ENCODE peak calls at places on chromosomes 16 and 17, in nine cellular contexts. N, Q, D, U, T, B, Y, O and X are unnamed samples. For H3K27me3, the result is how much of the 10 kb centered on the place peaks cover.

GRCh38 chr16:85090873-85091521 is 21.3 kb downstream of the CIBAR2 start:
- DNase-seq in N (no peak), B (no peak), Y (peak), D (no peak), U (no peak), Q (no peak), T (peak), O (no peak), X (no peak)

GRCh38 chr16:22262460-22262859 is 34.7 kb upstream of the POLR3E start:
- DNase-seq in D (no peak), N (no peak), O (no peak), U (no peak), B (no peak), T (no peak), Q (no peak), Y (no peak), X (no peak)

GRCh38 chr17:78272181-78272913 is 40.9 kb downstream of the TMEM235 start:
- DNase-seq in T (peak), U (peak), N (peak), B (peak), Y (peak), O (no peak), Q (no peak), D (peak), X (peak)

GRCh38 chr16:84156342-84156784 is 11.3 kb downstream of the DNAAF1 start:
- DNase-seq in U (no peak), N (no peak), D (no peak), T (no peak), B (no peak), O (no peak), Y (no peak), Q (no peak), X (no peak)

GRCh38 chr17:27551701-27552466 is 79.1 kb upstream of the LGALS9 start:
- DNase-seq in N (no peak), O (no peak), Q (no peak), T (no peak), D (no peak), Y (no peak), B (peak), U (no peak), X (no peak)

GRCh38 chr16:69406780-69407331 is 17.6 kb upstream of the CYB5B start:
- DNase-seq in N (no peak), O (no peak), Q (no peak), T (no peak), B (no peak), D (no peak), Y (no peak), U (no peak), X (no peak)

GRCh38 chr17:44095647-44096496 is 25.3 kb downstream of the G6PC3 start:
- DNase-seq in U (peak), D (peak), T (no peak), Q (peak), B (peak), N (peak), O (no peak), Y (peak), X (peak)

GRCh38 chr16:51243836-51244483 is 92.9 kb upstream of the SALL1 start:
- DNase-seq in O (no peak), Q (no peak), N (no peak), B (peak), D (no peak), T (peak), U (no peak), Y (peak), X (no peak)

GRCh38 chr17:55772086-55772485 is 21.2 kb downstream of the PCTP start:
- DNase-seq in O (no peak), U (no peak), B (no peak), Q (no peak), T (no peak), D (no peak), Y (no peak), N (no peak), X (no peak)

GRCh38 chr16:30173054-30173453 is 10.3 kb upstream of the CORO1A start:
- DNase-seq in T (no peak), B (no peak), Y (no peak), O (no peak), N (no peak), D (no peak), U (no peak), Q (no peak), X (no peak)

GRCh38 chr16:11609474-11610120 is 22.9 kb upstream of the LITAF start:
- DNase-seq in Y (no peak), T (no peak), N (no peak), U (peak), D (no peak), O (no peak), B (no peak), Q (no peak), X (no peak)

GRCh38 chr16:29806641-29807425 is 504 bp downstream of the MAZ start:
- DNase-seq in Y (peak), U (peak), N (peak), O (no peak), B (peak), D (no peak), Q (no peak), T (peak), X (no peak)

GRCh38 chr17:83183951-83184506 is 104.6 kb downstream of the METRNL start:
- DNase-seq in N (peak), B (no peak), U (no peak), T (peak), O (no peak), D (no peak), Q (no peak), Y (no peak), X (no peak)

GRCh38 chr17:73342057-73342522 is 30.3 kb upstream of the CDC42EP4 start:
- DNase-seq in D (peak), B (peak), O (peak), Q (no peak), T (peak), U (peak), Y (peak), N (peak), X (no peak)

GRCh38 chr17:31095239-31096105 is 695 bp downstream of the NF1 start:
- DNase-seq in Q (peak), N (peak), O (peak), T (peak), D (peak), Y (peak), U (peak), B (peak), X (no peak)

GRCh38 chr17:49916854-49917515 is 52.0 kb upstream of the DLX4 start:
- DNase-seq in D (no peak), Q (no peak), O (no peak), N (no peak), Y (no peak), U (no peak), T (no peak), B (no peak), X (no peak)

GRCh38 chr16:66481081-66481942 is 54.2 kb downstream of the BEAN1 start:
- DNase-seq in D (peak), N (no peak), O (no peak), Y (no peak), B (no peak), U (no peak), T (peak), Q (no peak), X (no peak)

GRCh38 chr17:43367588-43368242 is 31.1 kb upstream of the ARL4D start:
- DNase-seq in N (no peak), Q (peak), B (peak), D (no peak), Y (peak), T (no peak), U (peak), O (no peak), X (peak)

GRCh38 chr16:24075929-24076716 is 180.0 kb upstream of the CACNG3 start:
- DNase-seq in B (peak), D (no peak), T (no peak), U (peak), O (no peak), Q (no peak), N (no peak), Y (no peak), X (no peak)

GRCh38 chr16:2420035-2420434 is 9.2 kb upstream of the CCNF start:
- DNase-seq in U (no peak), O (no peak), N (no peak), Y (peak), Q (no peak), T (no peak), B (no peak), D (no peak), X (no peak)

GRCh38 chr16:48420437-48420836 is 35.2 kb upstream of the SIAH1 start:
- DNase-seq in B (no peak), D (no peak), T (no peak), Y (no peak), Q (no peak), O (no peak), N (no peak), U (no peak), X (no peak)

GRCh38 chr16:14249291-14250032 is 178.3 kb downstream of the MRTFB start:
- DNase-seq in Y (peak), B (peak), D (peak), O (no peak), N (no peak), T (peak), Q (peak), U (peak), X (no peak)

GRCh38 chr17:81426676-81427445 is 31.6 kb downstream of the BAHCC1 start:
- DNase-seq in O (no peak), Q (no peak), D (peak), U (no peak), N (no peak), Y (no peak), B (no peak), T (no peak), X (no peak)
- H3K4me3 ChIP-seq in O (peak), Q (no peak), D (no peak), U (no peak), N (no peak), Y (no peak), B (no peak), T (no peak), X (no peak)

GRCh38 chr17:76752006-76752405 is 14.1 kb downstream of the MFSD11 start:
- DNase-seq in T (no peak), U (no peak), N (no peak), O (no peak), Y (no peak), D (no peak), Q (no peak), B (no peak), X (no peak)

GRCh38 chr17:76744747-76745146 is 6.8 kb downstream of the MFSD11 start:
- DNase-seq in B (no peak), N (no peak), T (no peak), O (no peak), Q (no peak), Y (no peak), D (no peak), U (no peak), X (no peak)

GRCh38 chr17:76748657-76749056 is 10.7 kb downstream of the MFSD11 start:
- DNase-seq in D (no peak), B (no peak), Q (no peak), U (no peak), O (no peak), Y (no peak), T (no peak), N (no peak), X (no peak)

GRCh38 chr17:76751416-76751993 is 13.6 kb downstream of the MFSD11 start:
- DNase-seq in Y (no peak), N (no peak), Q (no peak), B (no peak), T (no peak), O (no peak), D (no peak), U (no peak), X (no peak)

DNA sequence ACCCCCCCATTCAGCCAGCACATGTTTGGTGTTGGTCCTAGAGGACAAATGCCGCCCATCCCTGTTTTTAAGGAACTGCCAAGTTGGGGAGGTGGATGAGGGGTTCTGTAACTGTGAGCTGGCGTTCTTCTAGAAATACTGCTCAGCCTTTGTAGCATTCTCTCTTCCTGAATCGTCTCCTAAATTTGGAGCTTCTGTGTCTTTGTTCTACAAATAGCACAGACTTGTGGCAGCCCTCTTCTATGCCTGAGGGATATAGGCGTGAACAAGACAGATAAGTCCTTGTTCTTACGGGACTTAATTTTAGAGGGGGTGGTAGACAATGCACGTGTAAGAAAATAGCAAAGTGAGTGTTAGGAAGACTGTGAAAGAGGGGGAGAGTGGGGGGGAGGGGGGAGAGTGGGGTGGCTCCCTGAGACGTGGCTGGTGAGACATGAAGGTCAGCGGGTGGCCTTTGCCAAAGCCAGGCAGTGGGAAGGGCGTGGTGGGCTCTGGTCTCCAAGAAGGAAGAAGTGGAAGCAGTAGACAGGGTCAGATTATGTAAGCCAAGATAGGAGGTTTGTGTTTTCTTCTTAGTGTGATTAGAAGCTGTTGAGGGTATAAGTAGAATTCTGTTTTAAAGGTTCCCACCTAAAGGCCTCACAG is 9.9 kb downstream of the MFSD11 start:
- DNase-seq in Q (no peak), B (no peak), N (no peak), Y (no peak), D (no peak), U (no peak), O (no peak), T (no peak), X (no peak)
- H3K27ac ChIP-seq in Q (no peak), B (no peak), N (no peak), Y (peak), D (no peak), U (no peak), O (no peak), T (no peak), X (no peak)

GRCh38 chr16:54933281-54934150 is 2.9 kb downstream of the IRX5 start:
- DNase-seq in N (no peak), O (no peak), T (no peak), B (no peak), Y (no peak), D (no peak), U (peak), Q (no peak), X (no peak)
- H3K27me3 ChIP-seq in N (under half), O (under half), T (half or more), B (half or more), Y (under half), D (half or more), U (half or more), Q (half or more), X (half or more)

DNA sequence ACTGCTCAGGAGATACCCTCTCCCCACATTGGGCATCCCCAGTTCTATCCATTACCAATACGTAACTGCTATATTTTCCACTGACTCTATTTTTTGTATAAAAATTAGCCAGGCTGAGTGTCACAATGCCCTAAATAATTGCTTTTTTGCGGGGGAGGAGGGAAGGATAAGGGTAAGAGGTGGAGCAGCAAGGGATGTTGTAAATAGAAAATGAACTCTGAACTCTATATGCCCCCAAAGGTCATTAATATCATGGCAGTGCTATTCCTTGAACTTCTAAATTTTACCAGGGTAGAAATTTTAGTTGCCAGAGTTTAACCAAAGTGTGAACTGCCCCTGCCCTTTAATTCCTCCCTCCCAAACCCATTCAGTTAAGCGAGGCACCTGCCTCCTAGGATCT is 118.7 kb downstream of the SKAP1 start:
- DNase-seq in Q (no peak), B (no peak), U (no peak), O (no peak), Y (no peak), T (no peak), D (no peak), N (no peak), X (no peak)
- H3K4me3 ChIP-seq in Q (no peak), B (no peak), U (no peak), O (no peak), Y (no peak), T (no peak), D (no peak), N (no peak), X (no peak)

GRCh38 chr16:75343311-75343710 is 90.0 kb downstream of the CFDP1 start:
- DNase-seq in Q (no peak), N (no peak), Y (no peak), D (no peak), T (no peak), B (no peak), U (no peak), O (no peak), X (no peak)
- H3K27ac ChIP-seq in Q (no peak), N (peak), Y (peak), D (no peak), T (peak), B (peak), U (no peak), O (peak), X (no peak)

GRCh38 chr17:35493040-35493439 is 44.4 kb downstream of the SLFN12L start:
- DNase-seq in N (no peak), Y (no peak), D (no peak), U (no peak), T (no peak), Q (no peak), B (no peak), O (no peak), X (no peak)
- H3K27me3 ChIP-seq in N (under half), Y (half or more), D (half or more), U (half or more), T (half or more), Q (half or more), B (half or more), O (under half), X (under half)

DNA sequence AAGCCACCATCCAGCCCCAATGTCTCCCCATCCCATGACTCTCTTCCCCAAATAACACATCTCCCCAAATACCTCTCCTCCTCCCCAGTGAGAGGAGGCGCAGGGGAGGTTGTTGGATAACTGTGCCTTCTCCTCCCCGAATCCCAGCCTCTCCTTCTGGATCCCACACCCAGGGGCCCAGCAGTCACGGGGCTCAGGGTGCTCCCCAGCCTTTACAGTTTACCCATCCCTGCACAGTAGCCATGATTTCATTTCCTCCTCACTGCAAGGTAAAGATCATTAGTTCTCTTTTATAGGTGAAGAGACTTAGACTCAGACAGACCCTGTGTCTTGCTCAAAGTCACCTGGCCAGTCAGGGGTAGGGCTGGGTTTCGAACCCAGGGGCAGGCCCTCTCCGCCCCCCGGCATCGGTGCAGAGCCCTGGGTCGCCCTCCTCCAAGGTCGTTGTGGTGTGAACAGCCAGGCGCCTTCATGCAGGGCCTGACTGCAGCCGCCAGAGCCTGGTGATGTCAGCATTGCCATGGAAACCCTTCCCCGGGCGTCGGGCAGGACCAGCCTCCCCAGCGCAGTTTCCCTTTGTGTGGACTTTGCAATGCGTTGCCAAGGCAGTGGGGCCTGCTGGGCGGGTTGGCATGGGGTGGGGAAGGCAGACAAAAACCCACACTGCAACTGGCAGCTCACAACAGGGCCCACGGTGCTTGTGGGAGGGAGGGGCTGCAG is 53.3 kb upstream of the TOB1 start:
- DNase-seq in T (peak), U (peak), Y (peak), N (peak), B (peak), D (peak), O (peak), Q (no peak), X (peak)
- H3K4me3 ChIP-seq in T (no peak), U (no peak), Y (no peak), N (no peak), B (no peak), D (no peak), O (peak), Q (no peak), X (no peak)

GRCh38 chr17:1315409-1315808 is 35.9 kb downstream of the TRARG1 start:
- DNase-seq in Q (no peak), B (no peak), O (no peak), U (no peak), Y (no peak), D (no peak), N (no peak), T (no peak), X (no peak)

GRCh38 chr17:1313270-1314005 is 34.0 kb downstream of the TRARG1 start:
- DNase-seq in Y (peak), T (no peak), O (no peak), D (no peak), U (no peak), B (no peak), Q (no peak), N (no peak), X (no peak)

GRCh38 chr17:1312261-1312870 is 32.9 kb downstream of the TRARG1 start:
- DNase-seq in Y (peak), Q (no peak), O (no peak), B (peak), T (no peak), D (no peak), N (peak), U (peak), X (no peak)

DNA sequence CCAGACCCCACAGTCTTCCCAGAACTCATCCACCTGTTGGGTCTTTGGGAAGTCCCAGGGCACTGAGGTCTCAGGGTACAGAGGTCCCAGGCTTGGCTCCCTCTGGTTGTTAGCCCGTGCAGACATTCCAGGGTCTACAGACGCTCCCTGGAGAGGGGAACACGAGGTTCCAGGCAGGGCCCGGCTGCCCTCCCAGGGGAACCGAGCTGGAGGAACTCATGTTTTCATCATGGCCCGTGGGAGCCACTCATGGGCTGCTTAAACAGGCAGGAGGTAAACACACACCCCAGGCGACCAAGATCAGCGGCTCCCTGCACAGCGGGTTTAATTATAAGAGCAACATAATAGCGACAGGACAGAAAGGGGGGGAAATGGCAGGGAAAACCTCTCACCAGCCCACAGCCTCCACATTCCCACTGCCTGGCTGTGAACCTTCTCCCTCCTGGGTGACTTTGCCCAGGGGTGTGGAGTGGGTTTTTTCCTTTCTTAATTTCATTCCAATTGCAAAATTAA is 36.5 kb downstream of the TRARG1 start:
- DNase-seq in Q (no peak), O (peak), D (no peak), Y (no peak), U (no peak), T (no peak), B (no peak), N (peak), X (no peak)
- H3K27ac ChIP-seq in Q (no peak), O (peak), D (no peak), Y (no peak), U (no peak), T (no peak), B (no peak), N (peak), X (no peak)

DNA sequence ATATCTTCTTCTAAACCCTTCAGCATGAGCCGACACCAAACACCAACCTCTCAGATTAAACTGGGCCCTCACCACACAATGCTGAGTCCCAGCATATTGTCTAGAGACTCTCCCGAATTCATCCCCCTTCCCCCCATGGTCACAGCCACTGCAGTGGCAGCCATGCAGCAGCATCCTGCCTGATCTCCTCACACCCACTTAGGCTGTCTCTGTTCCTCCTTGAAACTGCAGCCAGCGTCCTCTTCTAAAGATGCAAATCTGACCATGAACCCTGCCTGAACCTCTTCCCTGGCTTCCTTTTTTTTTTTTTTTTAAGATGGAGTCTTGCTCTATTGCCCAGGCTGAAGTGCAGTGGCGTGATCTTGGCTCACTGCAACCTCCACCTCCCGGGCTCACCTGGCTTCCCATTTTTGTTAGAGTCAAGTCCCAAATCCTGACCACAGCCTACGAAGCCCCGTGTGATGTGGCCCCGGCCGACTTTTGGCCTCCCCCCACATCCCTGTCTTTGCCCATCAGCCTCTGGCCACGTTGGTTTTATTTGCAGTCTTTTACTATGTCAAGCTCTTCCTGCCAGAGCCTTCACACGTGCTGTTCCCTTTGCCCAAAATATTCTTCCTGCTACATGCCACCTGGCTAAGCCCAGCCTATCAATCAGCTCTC is 2.8 kb downstream of the FA2H start:
- DNase-seq in Y (no peak), D (no peak), B (no peak), O (no peak), N (no peak), T (no peak), U (no peak), Q (no peak), X (no peak)
- H3K27me3 ChIP-seq in Y (half or more), D (under half), B (under half), O (under half), N (under half), T (under half), U (under half), Q (under half), X (half or more)

GRCh38 chr16:25691519-25692091 is at the start of gene HS3ST4:
- DNase-seq in B (peak), N (no peak), T (no peak), O (no peak), Q (no peak), U (peak), Y (no peak), D (no peak), X (no peak)
- H3K4me3 ChIP-seq in B (peak), N (no peak), T (no peak), O (peak), Q (peak), U (peak), Y (peak), D (peak), X (no peak)